ENCODE peak calls at places on chromosomes 6 and 20, in seven cellular contexts. H is left ventricle myocardium inferior, M is stomach, R is adrenal gland, P is neural progenitor cell, I is RWPE2, N is heart left ventricle. F is an unnamed sample.

GRCh38 chr20:55269913-55270312 is 735.4 kb downstream of the CBLN4 start:
- DNase-seq in H (no peak), M (no peak), R (no peak), P (no peak), I (no peak), N (no peak), F (no peak)

GRCh38 chr6:333379-334002 is 41.2 kb downstream of the DUSP22 start:
- DNase-seq in H (no peak), M (no peak), R (no peak), P (no peak), I (no peak), N (no peak), F (no peak)

GRCh38 chr20:63873477-63873971 is 8.5 kb downstream of the TPD52L2 start:
- DNase-seq in H (no peak), M (no peak), R (peak; percentile 64), P (no peak), I (peak; percentile 91), N (peak; percentile 61), F (no peak)

GRCh38 chr6:106730672-106731071 is 101.3 kb downstream of the QRSL1 start:
- DNase-seq in H (no peak), M (peak; percentile 66), R (no peak), P (no peak), I (no peak), N (no peak), F (no peak)

GRCh38 chr6:135657207-135657606 is 159.7 kb upstream of the AHI1 start:
- DNase-seq in H (no peak), M (no peak), R (no peak), P (no peak), I (no peak), N (no peak), F (no peak)

GRCh38 chr6:155377061-155377460 is 62.8 kb upstream of the TFB1M start:
- DNase-seq in H (no peak), M (no peak), R (no peak), P (no peak), I (no peak), N (no peak), F (no peak)

GRCh38 chr6:30955367-30956042 is 14.7 kb downstream of the MUCL3 start:
- DNase-seq in H (peak; percentile 65), M (peak; percentile 66), R (peak; percentile 32), P (peak; percentile 86), I (no peak), N (peak; percentile 54), F (no peak)

GRCh38 chr6:137909533-137909932 is 42.5 kb downstream of the TNFAIP3 start:
- DNase-seq in H (no peak), M (no peak), R (no peak), P (no peak), I (no peak), N (no peak), F (no peak)

GRCh38 chr6:95249661-95250060 is 327.7 kb upstream of the MANEA start:
- DNase-seq in H (no peak), M (no peak), R (no peak), P (no peak), I (no peak), N (no peak), F (no peak)

GRCh38 chr6:156686429-156686939 is 90.7 kb upstream of the ARID1B start:
- DNase-seq in H (no peak), M (peak; percentile 37), R (no peak), P (peak; percentile 80), I (no peak), N (no peak), F (no peak)

GRCh38 chr6:31243508-31243907 is 28.4 kb downstream of the HLA-C start:
- DNase-seq in H (no peak), M (no peak), R (no peak), P (no peak), I (no peak), N (no peak), F (no peak)

GRCh38 chr6:11785449-11785951 is 6.9 kb upstream of the ADTRP start:
- DNase-seq in H (no peak), M (no peak), R (no peak), P (no peak), I (no peak), N (no peak), F (no peak)

GRCh38 chr6:105592329-105592728 is 189.4 kb upstream of the PREP start:
- DNase-seq in H (no peak), M (no peak), R (peak; percentile 35), P (no peak), I (peak; percentile 95), N (no peak), F (no peak)

GRCh38 chr6:159821726-159822125 is 21.6 kb downstream of the PNLDC1 start:
- DNase-seq in H (no peak), M (no peak), R (no peak), P (no peak), I (no peak), N (no peak), F (no peak)

GRCh38 chr6:157778719-157779118 is 44.3 kb upstream of the SNX9 start:
- DNase-seq in H (no peak), M (no peak), R (no peak), P (no peak), I (no peak), N (no peak), F (no peak)

GRCh38 chr20:3045042-3045815 is 623 bp upstream of the MRPS26 start:
- DNase-seq in H (peak; percentile 81), M (peak; percentile 77), R (peak; percentile 88), P (no peak), I (no peak), N (no peak), F (peak; percentile 84)

GRCh38 chr6:124982669-124983068 is 20.4 kb downstream of the RNF217 start:
- DNase-seq in H (no peak), M (no peak), R (no peak), P (no peak), I (no peak), N (no peak), F (no peak)

GRCh38 chr6:159633196-159633595 is 59.8 kb downstream of the SOD2 start:
- DNase-seq in H (no peak), M (no peak), R (no peak), P (peak; percentile 24), I (no peak), N (no peak), F (no peak)

GRCh38 chr6:33080127-33081089 is 4.6 kb downstream of the HLA-DPB1 start:
- DNase-seq in H (peak; percentile 73), M (no peak), R (peak; percentile 71), P (peak; percentile 83), I (no peak), N (peak; percentile 82), F (no peak)
- H3K27ac ChIP-seq in H (peak overlapping the region; percentile 90), M (peak overlapping the region; percentile 78), R (no peak overlapping the region), P (no peak overlapping the region), I (no peak overlapping the region), N (peak overlapping the region; percentile 94), F (peak overlapping the region; percentile 41)

GRCh38 chr6:46290916-46291633 is 120.3 kb upstream of the ENPP5 start:
- DNase-seq in H (no peak), M (no peak), R (no peak), P (no peak), I (no peak), N (no peak), F (no peak)
- H3K27ac ChIP-seq in H (peak overlapping the region; percentile 62), M (no peak overlapping the region), R (no peak overlapping the region), P (no peak overlapping the region), I (no peak overlapping the region), N (peak overlapping the region; percentile 4), F (no peak overlapping the region)

GRCh38 chr20:47568019-47568418 is 66.3 kb downstream of the NCOA3 start:
- DNase-seq in H (no peak), M (peak; percentile 49), R (peak; percentile 48), P (no peak), I (no peak), N (peak; percentile 31), F (no peak)
- H3K27ac ChIP-seq in H (peak overlapping the region; percentile 72), M (peak overlapping the region; percentile 71), R (no peak overlapping the region), P (no peak overlapping the region), I (peak overlapping the region; percentile 28), N (peak overlapping the region; percentile 53), F (no peak overlapping the region)

DNA sequence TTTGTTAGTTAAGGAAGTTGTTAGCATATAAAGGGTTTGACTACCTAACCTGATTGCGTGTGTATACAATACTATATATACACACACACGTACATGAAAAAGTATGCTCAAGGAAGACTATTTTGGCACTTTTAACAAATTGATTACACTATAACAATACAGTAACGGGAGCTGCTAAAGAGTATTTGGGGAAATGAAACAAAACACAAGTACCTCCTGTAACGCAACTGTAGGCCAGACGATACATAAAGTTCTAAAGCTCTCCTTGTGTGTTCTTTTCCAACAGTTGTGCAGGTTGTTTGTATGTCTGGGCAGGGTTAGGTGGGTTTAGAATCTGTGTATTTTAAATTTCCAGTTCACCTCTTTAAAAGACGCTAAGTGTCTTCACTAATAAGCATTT is 98.7 kb downstream of the PLEKHG1 start:
- DNase-seq in H (no peak), M (no peak), R (no peak), P (no peak), I (no peak), N (no peak), F (no peak)
- H3K27ac ChIP-seq in H (no peak overlapping the region), M (no peak overlapping the region), R (no peak overlapping the region), P (no peak overlapping the region), I (no peak overlapping the region), N (no peak overlapping the region), F (no peak overlapping the region)

DNA sequence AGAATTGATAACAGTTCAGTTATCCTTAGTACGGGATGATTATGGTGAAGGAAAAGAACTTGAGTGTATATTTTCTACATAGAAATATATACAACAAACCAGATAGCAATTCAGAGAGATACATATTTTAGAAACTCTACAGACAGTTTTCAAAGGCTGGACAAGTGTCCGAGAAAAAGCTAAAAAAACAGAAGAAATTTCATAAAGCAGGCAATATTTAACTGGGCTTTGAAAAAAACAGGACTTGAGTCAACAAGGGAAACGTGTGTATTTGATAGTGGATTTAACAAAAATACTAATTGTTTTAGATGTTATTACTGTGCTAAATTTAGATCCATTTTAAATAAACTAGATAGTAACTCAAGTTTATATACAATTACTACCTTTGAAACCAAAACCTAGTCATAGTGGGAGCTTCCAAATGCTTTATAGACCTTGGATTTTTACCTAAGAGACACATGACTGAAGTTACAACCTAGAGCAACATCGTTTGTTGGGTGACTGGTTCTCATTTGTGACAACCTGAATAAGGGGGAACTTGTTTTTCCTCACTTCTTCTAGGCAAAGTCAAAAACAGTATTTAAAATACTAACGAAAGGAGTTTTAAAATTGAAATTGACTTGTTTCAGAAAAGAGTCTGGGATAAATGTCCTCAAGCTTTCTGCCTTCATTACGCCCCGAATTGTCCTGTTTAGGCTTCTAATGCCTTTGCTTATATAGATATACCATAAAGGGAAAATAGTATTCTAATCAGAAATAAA is 116.7 kb upstream of the PRSS16 start:
- DNase-seq in H (no peak), M (no peak), R (no peak), P (no peak), I (no peak), N (no peak), F (no peak)
- H3K27ac ChIP-seq in H (peak overlapping the region; percentile 90), M (peak overlapping the region; percentile 95), R (no peak overlapping the region), P (no peak overlapping the region), I (peak overlapping the region; percentile 96), N (peak overlapping the region; percentile 70), F (no peak overlapping the region)